ENCODE peak calls at places on chromosomes 5 and 9, in ten cellular contexts. M, F, P, L, E, U, R, V, O and A are unnamed samples.

GRCh38 chr5:75358117-75358516 is 21.1 kb downstream of the HMGCR start:
- DNase-seq in M (no peak), F (no peak), P (no peak), L (no peak), E (no peak), U (no peak), R (no peak), V (no peak), O (no peak), A (no peak)

GRCh38 chr9:96874947-96875459 is 20.7 kb upstream of the ZNF782 start:
- DNase-seq in M (no peak), F (no peak), P (no peak), L (no peak), E (peak), U (peak), R (no peak), V (peak), O (peak), A (no peak)

GRCh38 chr9:93178851-93179786 is 4.8 kb upstream of the WNK2 start:
- DNase-seq in M (no peak), F (no peak), P (no peak), L (no peak), E (no peak), U (no peak), R (no peak), V (no peak), O (no peak), A (no peak)

GRCh38 chr9:109035684-109036423 is 22.6 kb upstream of the CTNNAL1 start:
- DNase-seq in M (peak), F (no peak), P (no peak), L (peak), E (peak), U (peak), R (peak), V (peak), O (peak), A (no peak)

GRCh38 chr5:6849569-6849968 is 136.3 kb downstream of the TENT4A start:
- DNase-seq in M (no peak), F (no peak), P (no peak), L (no peak), E (no peak), U (no peak), R (no peak), V (no peak), O (no peak), A (no peak)

GRCh38 chr5:4442221-4442620 is 697.9 kb upstream of the ADAMTS16 start:
- DNase-seq in M (no peak), F (no peak), P (no peak), L (no peak), E (no peak), U (no peak), R (no peak), V (no peak), O (no peak), A (no peak)

GRCh38 chr5:159780246-159780645 is 136.0 kb upstream of the ADRA1B start:
- DNase-seq in M (peak), F (no peak), P (no peak), L (no peak), E (no peak), U (no peak), R (no peak), V (peak), O (peak), A (no peak)

GRCh38 chr9:106602354-106602753 is 260.6 kb upstream of the ZNF462 start:
- DNase-seq in M (no peak), F (no peak), P (no peak), L (no peak), E (no peak), U (no peak), R (no peak), V (no peak), O (no peak), A (no peak)

GRCh38 chr5:157600252-157600651 is 24.7 kb upstream of the ADAM19 start:
- DNase-seq in M (no peak), F (no peak), P (no peak), L (no peak), E (no peak), U (no peak), R (no peak), V (no peak), O (no peak), A (no peak)

GRCh38 chr5:40628428-40628827 is 51.3 kb upstream of the PTGER4 start:
- DNase-seq in M (no peak), F (no peak), P (no peak), L (no peak), E (no peak), U (no peak), R (no peak), V (no peak), O (no peak), A (no peak)

GRCh38 chr9:125462766-125463384 is 201.2 kb downstream of the GAPVD1 start:
- DNase-seq in M (no peak), F (peak), P (no peak), L (no peak), E (no peak), U (no peak), R (no peak), V (no peak), O (peak), A (no peak)

GRCh38 chr9:100129772-100130171 is 30.7 kb downstream of the INVS start:
- DNase-seq in M (peak), F (no peak), P (no peak), L (no peak), E (no peak), U (no peak), R (no peak), V (no peak), O (no peak), A (no peak)

GRCh38 chr9:131235480-131235851 is 40.8 kb downstream of the FAM78A start:
- DNase-seq in M (no peak), F (no peak), P (no peak), L (no peak), E (no peak), U (no peak), R (no peak), V (no peak), O (no peak), A (no peak)

GRCh38 chr5:151805414-151806225 is 33.9 kb downstream of the G3BP1 start:
- DNase-seq in M (peak), F (no peak), P (no peak), L (no peak), E (no peak), U (no peak), R (peak), V (peak), O (peak), A (no peak)

GRCh38 chr9:33752130-33752637 is 43.2 kb upstream of the PRSS3 start:
- DNase-seq in M (no peak), F (no peak), P (no peak), L (no peak), E (no peak), U (peak), R (no peak), V (no peak), O (no peak), A (no peak)

GRCh38 chr5:53261245-53261644 is 151.7 kb upstream of the MOCS2 start:
- DNase-seq in M (no peak), F (no peak), P (no peak), L (no peak), E (no peak), U (no peak), R (no peak), V (peak), O (peak), A (no peak)

GRCh38 chr5:87129051-87129450 is 138.6 kb upstream of the RASA1 start:
- DNase-seq in M (peak), F (no peak), P (no peak), L (no peak), E (no peak), U (no peak), R (no peak), V (peak), O (no peak), A (no peak)

GRCh38 chr9:109238677-109239076 is 71.6 kb upstream of the FRRS1L start:
- DNase-seq in M (peak), F (no peak), P (no peak), L (no peak), E (no peak), U (peak), R (no peak), V (peak), O (no peak), A (no peak)

GRCh38 chr9:17219261-17219660 is 84.4 kb downstream of the CNTLN start:
- DNase-seq in M (peak), F (no peak), P (no peak), L (no peak), E (no peak), U (no peak), R (no peak), V (peak), O (peak), A (no peak)

GRCh38 chr9:4293293-4293931 is 6.5 kb downstream of the GLIS3 start:
- DNase-seq in M (peak), F (peak), P (no peak), L (no peak), E (no peak), U (peak), R (no peak), V (peak), O (peak), A (no peak)

GRCh38 chr5:78361226-78361993 is 993 bp downstream of the SCAMP1 start:
- DNase-seq in M (peak), F (peak), P (no peak), L (peak), E (peak), U (peak), R (peak), V (peak), O (peak), A (no peak)

GRCh38 chr5:173204185-173204979 is 30.6 kb downstream of the NKX2-5 start:
- DNase-seq in M (peak), F (no peak), P (no peak), L (peak), E (no peak), U (peak), R (no peak), V (peak), O (peak), A (no peak)

GRCh38 chr5:15959560-15960164 is 219.9 kb downstream of the MARCHF11 start:
- DNase-seq in M (peak), F (no peak), P (no peak), L (no peak), E (no peak), U (no peak), R (peak), V (peak), O (no peak), A (no peak)

GRCh38 chr5:132884548-132884947 is 11.1 kb downstream of the LEAP2 start:
- DNase-seq in M (no peak), F (no peak), P (no peak), L (no peak), E (no peak), U (no peak), R (no peak), V (no peak), O (no peak), A (no peak)
- TF ChIP-seq CTCF in M (no peak), F (no peak), P (no peak), L (no peak), E (no peak), U (no peak), R (no peak), V (no peak), O (no peak), A (no peak)

GRCh38 chr9:27361401-27361953 is 64.5 kb upstream of the EQTN start:
- DNase-seq in M (no peak), F (no peak), P (no peak), L (no peak), E (peak), U (no peak), R (no peak), V (no peak), O (no peak), A (no peak)

GRCh38 chr9:27355166-27355565 is 58.2 kb upstream of the EQTN start:
- DNase-seq in M (peak), F (no peak), P (no peak), L (no peak), E (no peak), U (no peak), R (no peak), V (no peak), O (no peak), A (no peak)

GRCh38 chr9:27356446-27356845 is 59.5 kb upstream of the EQTN start:
- DNase-seq in M (no peak), F (no peak), P (no peak), L (no peak), E (no peak), U (no peak), R (no peak), V (no peak), O (no peak), A (no peak)

GRCh38 chr9:27359763-27360162 is 62.8 kb upstream of the EQTN start:
- DNase-seq in M (no peak), F (no peak), P (no peak), L (no peak), E (no peak), U (no peak), R (no peak), V (no peak), O (no peak), A (no peak)

DNA sequence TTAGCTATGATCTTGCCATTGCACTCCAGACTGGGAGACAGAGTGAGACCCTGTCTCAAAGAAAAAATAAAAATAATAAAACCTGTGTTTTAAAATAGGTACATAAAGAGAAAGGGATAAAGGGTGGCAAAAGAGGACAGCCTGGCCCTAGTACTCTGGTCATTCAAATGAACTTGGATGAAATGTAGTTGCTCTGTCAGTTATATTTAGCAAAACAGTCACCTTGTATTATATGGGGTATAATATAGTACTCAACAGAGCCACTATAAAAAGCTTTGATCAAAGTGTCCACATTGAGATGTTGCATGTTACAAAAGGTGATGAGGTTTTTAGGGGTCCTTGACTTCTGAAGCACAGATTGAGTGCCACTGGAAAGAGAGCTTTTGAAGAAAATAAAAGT is 61.1 kb upstream of the EQTN start:
- DNase-seq in M (no peak), F (no peak), P (no peak), L (no peak), E (no peak), U (no peak), R (no peak), V (no peak), O (no peak), A (no peak)
- TF ChIP-seq CTCF in M (no peak), F (no peak), P (no peak), L (no peak), E (no peak), U (no peak), R (no peak), V (no peak), O (no peak), A (no peak)

GRCh38 chr5:150485770-150486401 is 22.0 kb upstream of the NDST1 start:
- DNase-seq in M (peak), F (peak), P (peak), L (peak), E (peak), U (peak), R (peak), V (peak), O (peak), A (peak)

GRCh38 chr5:150487199-150488061 is 20.5 kb upstream of the NDST1 start:
- DNase-seq in M (peak), F (no peak), P (no peak), L (no peak), E (peak), U (peak), R (peak), V (peak), O (peak), A (no peak)

GRCh38 chr5:150484964-150485769 is 22.8 kb upstream of the NDST1 start:
- DNase-seq in M (no peak), F (peak), P (peak), L (no peak), E (no peak), U (no peak), R (no peak), V (no peak), O (no peak), A (no peak)

GRCh38 chr5:150488519-150489357 is 19.2 kb upstream of the NDST1 start:
- DNase-seq in M (peak), F (no peak), P (no peak), L (peak), E (peak), U (no peak), R (peak), V (peak), O (peak), A (no peak)

DNA sequence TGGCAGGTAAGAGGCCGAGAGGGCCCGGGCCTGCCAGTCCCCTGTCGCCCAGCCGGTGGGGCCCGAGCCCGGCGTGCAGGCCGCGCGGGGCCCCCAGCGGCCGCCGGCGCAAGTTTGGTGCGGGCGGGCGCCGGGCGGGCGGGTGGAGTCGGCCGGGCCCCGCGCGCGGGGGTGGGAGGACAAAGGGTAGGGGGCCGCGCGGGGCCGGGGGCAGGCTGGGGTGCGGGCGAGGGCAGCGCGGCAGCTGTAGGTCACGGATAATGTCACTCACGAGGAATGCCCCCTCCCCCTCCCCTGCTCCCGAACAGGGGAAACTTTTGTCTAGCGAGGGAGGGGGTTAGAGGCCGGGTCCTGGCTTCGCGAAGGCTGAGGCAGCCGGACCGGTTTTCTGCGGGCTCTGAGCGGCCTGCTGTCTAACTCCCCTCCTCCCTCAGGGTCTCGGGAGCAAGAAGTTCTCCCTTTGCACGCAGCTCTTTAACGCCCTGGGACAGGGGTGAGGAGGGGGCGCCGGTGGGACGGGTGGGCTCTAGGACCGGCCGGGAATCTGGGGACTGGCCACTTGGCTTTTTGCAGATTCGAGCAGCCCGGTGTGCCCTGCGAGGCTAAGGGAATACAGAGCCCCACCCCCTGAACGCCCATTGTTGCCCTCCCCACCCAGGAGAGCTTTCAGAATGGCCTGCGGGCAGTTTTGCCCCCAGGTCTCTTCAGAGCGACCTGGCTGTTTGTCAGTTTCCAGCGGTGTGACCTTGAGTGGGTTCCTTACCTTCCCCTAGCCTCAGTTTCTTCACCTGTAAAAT is 21.3 kb upstream of the NDST1 start:
- DNase-seq in M (peak), F (peak), P (peak), L (peak), E (peak), U (peak), R (peak), V (peak), O (peak), A (peak)
- TF ChIP-seq CTCF in M (no peak), F (no peak), P (no peak), L (no peak), E (no peak), U (no peak), R (no peak), V (no peak), O (peak), A (no peak)

DNA sequence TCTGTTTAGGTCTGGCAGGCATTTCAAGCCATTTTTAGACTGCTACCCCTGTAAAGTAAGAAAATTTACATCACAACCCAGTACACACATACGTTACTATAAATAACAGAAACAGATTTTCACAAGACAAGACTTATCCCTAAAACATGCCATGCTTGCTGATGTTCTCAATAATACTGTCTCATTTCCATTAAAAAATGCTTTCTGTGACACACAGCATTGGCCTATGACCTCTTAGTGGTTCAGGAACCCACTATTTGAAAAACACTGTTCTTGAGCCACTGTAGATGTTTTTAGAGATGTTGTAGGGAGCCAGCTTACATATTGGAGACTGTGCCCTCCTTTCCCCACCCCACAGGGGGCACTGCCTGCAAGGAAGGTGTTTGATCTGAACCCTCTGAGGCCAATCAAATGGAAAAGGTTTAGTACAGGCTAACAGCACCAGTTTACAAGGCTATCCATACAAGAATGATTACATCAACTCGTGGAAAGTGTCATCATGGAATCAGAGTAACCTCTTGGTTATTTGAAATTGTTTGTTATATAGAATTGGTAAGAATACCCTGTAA is 30.8 kb downstream of the ZSWIM6 start:
- DNase-seq in M (peak), F (peak), P (no peak), L (no peak), E (no peak), U (peak), R (no peak), V (peak), O (peak), A (no peak)
- TF ChIP-seq CTCF in M (peak), F (peak), P (peak), L (no peak), E (no peak), U (no peak), R (no peak), V (peak), O (peak), A (no peak)

GRCh38 chr9:123425836-123426365 is 69.9 kb downstream of the CRB2 start:
- DNase-seq in M (no peak), F (no peak), P (no peak), L (no peak), E (peak), U (no peak), R (no peak), V (no peak), O (no peak), A (no peak)

GRCh38 chr9:123424131-123424530 is 68.1 kb downstream of the CRB2 start:
- DNase-seq in M (no peak), F (no peak), P (no peak), L (no peak), E (no peak), U (no peak), R (peak), V (no peak), O (no peak), A (no peak)

GRCh38 chr9:123424552-123425225 is 68.7 kb downstream of the CRB2 start:
- DNase-seq in M (no peak), F (no peak), P (no peak), L (no peak), E (no peak), U (no peak), R (no peak), V (no peak), O (no peak), A (no peak)

GRCh38 chr9:123425261-123425821 is 69.3 kb downstream of the CRB2 start:
- DNase-seq in M (no peak), F (peak), P (no peak), L (peak), E (peak), U (no peak), R (no peak), V (no peak), O (no peak), A (no peak)

DNA sequence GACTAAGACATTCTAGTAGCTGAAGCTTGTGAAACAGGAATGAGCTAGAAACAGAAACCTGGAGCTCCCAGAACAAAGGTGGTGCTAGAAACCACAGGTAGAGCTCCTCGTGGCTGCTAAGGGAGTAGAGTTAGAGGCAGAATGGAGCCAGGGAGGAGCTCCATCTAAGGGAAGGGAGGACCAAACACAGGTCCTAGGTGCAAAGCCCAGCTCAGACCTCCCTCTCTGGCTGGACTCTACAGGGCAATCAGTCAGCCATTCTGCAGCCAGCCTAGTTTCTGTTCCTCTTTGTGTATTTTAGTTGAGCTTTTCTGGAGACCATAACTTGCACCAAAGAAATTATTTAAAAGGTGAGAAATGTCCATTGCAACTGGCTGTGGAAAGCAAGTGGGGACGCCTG is 70.4 kb downstream of the CRB2 start:
- DNase-seq in M (no peak), F (no peak), P (no peak), L (no peak), E (peak), U (peak), R (no peak), V (no peak), O (no peak), A (no peak)
- TF ChIP-seq CTCF in M (no peak), F (no peak), P (no peak), L (no peak), E (no peak), U (no peak), R (no peak), V (no peak), O (no peak), A (no peak)